ENCODE peak calls at places on chromosomes 2 and 18, in five cellular contexts. I is stomach, N is spleen, L is esophagus muscularis mucosa, A is endothelial cell of umbilical vein. B is an unnamed sample. For H3K36me3, the result is how much of the 10 kb centered on the place peaks cover.

GRCh38 chr2:143282684-143283083 is 153.5 kb downstream of the ARHGAP15 start:
- DNase-seq in N (no peak), L (no peak), A (no peak), I (no peak), B (no peak)

GRCh38 chr18:37783771-37784170 is 218.2 kb upstream of the CELF4 start:
- DNase-seq in N (no peak), L (no peak), A (no peak), I (no peak), B (no peak)

GRCh38 chr2:165003443-165004130 is 48.3 kb upstream of the SLC38A11 start:
- DNase-seq in L (no peak), N (no peak), I (no peak), A (no peak), B (no peak)

GRCh38 chr2:138432971-138433370 is 68.6 kb upstream of the SPOPL start:
- DNase-seq in I (no peak), A (no peak), L (no peak), N (no peak), B (no peak)

GRCh38 chr18:77062518-77063003 is 70.0 kb downstream of the MBP start:
- DNase-seq in L (no peak), A (no peak), N (no peak), I (peak), B (no peak)

GRCh38 chr2:53593891-53594585 is 173.6 kb upstream of the CHAC2 start:
- DNase-seq in N (no peak), A (no peak), I (no peak), L (no peak), B (no peak)

GRCh38 chr2:220948579-220948978 is 623.5 kb downstream of the EPHA4 start:
- DNase-seq in N (no peak), A (no peak), L (peak), I (no peak), B (no peak)

GRCh38 chr2:102736174-102736606 is 25.6 kb upstream of the TMEM182 start:
- DNase-seq in L (no peak), A (no peak), I (peak), N (no peak), B (no peak)

GRCh38 chr2:197158591-197159550 is 151.7 kb downstream of the ANKRD44 start:
- DNase-seq in I (no peak), L (no peak), A (no peak), N (no peak), B (no peak)

GRCh38 chr18:49050462-49050861 is 99.7 kb upstream of the SMAD7 start:
- DNase-seq in L (no peak), N (no peak), A (no peak), I (no peak), B (no peak)

GRCh38 chr18:56067216-56067611 is 479.2 kb upstream of the TCF4 start:
- DNase-seq in I (no peak), L (no peak), A (no peak), N (no peak), B (no peak)

GRCh38 chr2:196166876-196167275 is 4.5 kb downstream of the STK17B start:
- DNase-seq in L (no peak), I (no peak), A (peak), N (no peak), B (no peak)

GRCh38 chr2:3411103-3411502 is 31.6 kb downstream of the TRAPPC12 start:
- DNase-seq in A (no peak), L (no peak), I (no peak), N (no peak), B (no peak)

GRCh38 chr2:145383961-145384360 is 864.0 kb upstream of the ZEB2 start:
- DNase-seq in L (no peak), N (no peak), A (no peak), I (no peak), B (no peak)

GRCh38 chr2:223001831-223002230 is 50.2 kb upstream of the KCNE4 start:
- DNase-seq in L (no peak), I (no peak), A (no peak), N (no peak), B (no peak)

GRCh38 chr18:56559044-56559443 is 79.3 kb downstream of the TXNL1 start:
- DNase-seq in I (no peak), N (no peak), L (peak), A (no peak), B (no peak)

GRCh38 chr2:230976671-230977171 is 19.2 kb upstream of the SPATA3 start:
- DNase-seq in N (no peak), L (no peak), A (no peak), I (no peak), B (no peak)

GRCh38 chr18:9890191-9890590 is 4.4 kb downstream of the TXNDC2 start:
- DNase-seq in I (no peak), A (no peak), L (no peak), N (no peak), B (no peak)

GRCh38 chr2:65436825-65437221 is 4.4 kb upstream of the SPRED2 start:
- DNase-seq in N (no peak), L (no peak), A (no peak), I (no peak), B (no peak)

GRCh38 chr2:169087757-169088379 is 18.5 kb downstream of the DHRS9 start:
- DNase-seq in A (no peak), I (no peak), L (peak), N (no peak), B (no peak)

GRCh38 chr18:51350081-51350480 is 152.6 kb upstream of the MEX3C start:
- DNase-seq in N (no peak), L (no peak), A (no peak), I (no peak), B (no peak)

GRCh38 chr2:176638167-176639015 is 369.1 kb downstream of the MTX2 start:
- DNase-seq in N (peak), A (peak), L (no peak), I (peak), B (no peak)

GRCh38 chr2:237213325-237214040 is 127.8 kb downstream of the COPS8 start:
- DNase-seq in L (no peak), N (no peak), I (peak), A (peak), B (peak)

GRCh38 chr2:42794271-42795046 is 2.1 kb upstream of the HAAO start:
- DNase-seq in I (no peak), L (no peak), N (peak), A (no peak), B (no peak)

GRCh38 chr2:76953733-76954347 is 568.3 kb downstream of the LRRTM4 start:
- DNase-seq in I (no peak), L (no peak), N (no peak), A (peak), B (no peak)

GRCh38 chr2:151632993-151633592 is 101.2 kb downstream of the NEB start:
- DNase-seq in N (no peak), A (peak), I (no peak), L (no peak), B (no peak)

GRCh38 chr2:12705230-12705629 is 11.5 kb upstream of the TRIB2 start:
- DNase-seq in L (no peak), A (no peak), I (no peak), N (no peak), B (no peak)

GRCh38 chr2:234164499-234165409 is 114.3 kb downstream of the SPP2 start:
- DNase-seq in L (no peak), A (peak), N (peak), I (no peak), B (peak)

GRCh38 chr2:191878576-191879298 is 31.8 kb upstream of the CAVIN2 start:
- DNase-seq in I (no peak), A (peak), L (no peak), N (no peak), B (no peak)

GRCh38 chr2:140808816-140809215 is 1322.0 kb downstream of the LRP1B start:
- DNase-seq in A (peak), L (no peak), N (no peak), I (no peak), B (no peak)
- TF ChIP-seq CTCF in A (no peak), L (no peak), N (no peak), I (no peak), B (no peak)

GRCh38 chr2:178427458-178427857 is 23.5 kb downstream of the PRKRA start:
- DNase-seq in A (no peak), I (no peak), L (no peak), N (no peak), B (no peak)
- H3K36me3 ChIP-seq in A (under half), I (under half), L (half or more), N (half or more), B (under half)

GRCh38 chr2:37219046-37219445 is 12.3 kb downstream of the CEBPZ start:
- DNase-seq in L (no peak), N (no peak), A (no peak), I (no peak), B (no peak)
- TF ChIP-seq POLR2AphosphoS5 in L (no peak), N (no peak), A (no peak), I (no peak), B (no peak)

GRCh38 chr2:20621366-20622295 is 29.3 kb downstream of the HS1BP3 start:
- DNase-seq in N (peak), A (no peak), I (peak), L (no peak), B (no peak)
- TF ChIP-seq CTCF in N (no peak), A (no peak), I (no peak), L (no peak), B (no peak)

DNA sequence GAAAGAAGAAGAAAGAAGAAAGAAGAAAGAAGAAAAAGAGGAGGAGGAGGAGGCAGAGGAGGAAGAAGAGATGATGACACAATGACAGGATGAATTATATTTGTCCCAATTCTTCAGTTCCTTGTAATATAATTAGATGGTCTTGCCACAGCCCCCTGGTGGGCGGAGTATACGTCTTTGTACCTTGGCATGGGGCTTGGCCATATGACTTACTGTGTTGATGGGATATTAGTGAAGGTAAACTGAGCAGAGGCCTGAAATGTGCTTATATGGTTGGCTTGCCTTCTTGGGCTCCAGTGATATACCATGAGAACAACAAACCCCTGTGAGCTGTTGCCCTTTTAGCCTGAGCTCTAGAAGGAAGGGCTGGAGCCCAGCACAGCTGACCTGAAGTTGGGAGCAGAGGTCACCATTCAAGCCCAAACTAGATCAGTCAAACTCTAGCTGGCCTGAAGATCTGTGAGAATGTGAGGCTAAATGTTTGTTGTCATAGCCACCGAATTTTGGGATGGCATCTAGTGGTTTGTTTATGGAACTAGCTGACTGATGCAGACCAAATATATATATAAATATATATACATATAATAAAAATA is 75.2 kb upstream of the CD302 start:
- DNase-seq in L (no peak), I (no peak), A (no peak), N (no peak), B (no peak)
- H3K36me3 ChIP-seq in L (under half), I (under half), A (under half), N (half or more), B (under half)

DNA sequence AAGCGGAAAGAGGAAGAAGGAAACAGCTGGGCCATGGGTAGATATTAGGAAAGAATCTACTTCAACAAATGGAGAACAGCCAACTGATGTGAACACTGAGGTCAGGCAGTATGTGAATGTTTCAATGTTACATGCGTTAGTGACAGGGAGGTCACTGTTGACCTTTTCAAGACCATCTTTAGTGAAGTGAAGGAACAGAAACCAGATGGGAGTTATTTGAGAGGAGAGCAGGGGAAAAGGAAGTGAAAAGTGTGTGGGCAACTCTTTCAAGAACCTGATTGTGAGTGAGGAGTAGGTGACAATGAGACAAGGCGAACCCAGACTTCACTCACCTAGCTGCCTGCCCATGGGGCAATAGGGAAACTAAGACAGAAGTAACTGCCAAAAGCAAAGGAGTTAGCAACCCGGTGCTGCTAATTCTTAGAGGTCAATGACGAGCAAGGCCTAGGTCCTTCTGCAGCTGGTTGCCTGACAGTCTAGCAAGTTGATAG is 67.0 kb downstream of the SP3 start:
- DNase-seq in N (no peak), A (no peak), I (no peak), L (no peak), B (no peak)
- TF ChIP-seq POLR2AphosphoS5 in N (peak), A (no peak), I (no peak), L (no peak), B (no peak)